ENCODE peak calls at places on chromosomes 5 and 9, in ten cellular contexts. M is activated CD8-positive, alpha-beta T cell treated with anti-CD3 and anti-CD28 coated beads, Interleukin-2, amount 10 ng/mL, durations not matched to agents 7 days and 5 days; V is Right ventricle myocardium superior; K is HS-27A; E is suprapubic skin; Y is memory B cell; B is stimulated activated CD4-positive, alpha-beta T cell treated with anti-CD3 and anti-CD28 coated beads, Interleukin-4, amount 100 ng/mL, for 4 hours; O is fibroblast of the aortic adventitia; A is neural crest cell; W is germinal center. H is an unnamed sample.

GRCh38 chr5:39578887-39579497 is 154.2 kb upstream of the DAB2 start:
- DNase-seq in M (no peak), V (no peak), K (no peak), E (no peak), Y (no peak), B (no peak), O (peak; percentile 72), A (no peak), W (no peak), H (no peak)

GRCh38 chr5:10590226-10591047 is 26.6 kb downstream of the ANKRD33B start:
- DNase-seq in M (no peak), V (no peak), K (no peak), E (no peak), Y (no peak), B (no peak), O (peak; percentile 93), A (peak; percentile 25), W (no peak), H (no peak)

GRCh38 chr5:136998864-136999263 is 500.3 kb downstream of the SPOCK1 start:
- DNase-seq in M (no peak), V (no peak), K (no peak), E (no peak), Y (no peak), B (no peak), O (no peak), A (no peak), W (no peak), H (no peak)

GRCh38 chr5:158858011-158858410 is 241.7 kb downstream of the EBF1 start:
- DNase-seq in M (no peak), V (no peak), K (no peak), E (no peak), Y (no peak), B (no peak), O (no peak), A (no peak), W (no peak), H (no peak)

GRCh38 chr9:18905883-18906649 is 126.9 kb downstream of the SAXO1 start:
- DNase-seq in M (no peak), V (no peak), K (peak; percentile 70), E (no peak), Y (no peak), B (no peak), O (no peak), A (no peak), W (no peak), H (no peak)

GRCh38 chr9:124022201-124023121 is 10.9 kb downstream of the LHX2 start:
- DNase-seq in M (no peak), V (no peak), K (no peak), E (peak; percentile 35), Y (no peak), B (no peak), O (no peak), A (peak; percentile 58), W (no peak), H (no peak)

GRCh38 chr5:180645609-180646204 is 3.7 kb downstream of the FLT4 start:
- DNase-seq in M (no peak), V (no peak), K (no peak), E (no peak), Y (no peak), B (no peak), O (no peak), A (no peak), W (no peak), H (no peak)

GRCh38 chr9:134802201-134802795 is 78.3 kb upstream of the FCN2 start:
- DNase-seq in M (no peak), V (no peak), K (no peak), E (no peak), Y (no peak), B (no peak), O (no peak), A (no peak), W (no peak), H (no peak)

GRCh38 chr5:106940986-106941385 is 729.8 kb downstream of the EFNA5 start:
- DNase-seq in M (no peak), V (no peak), K (no peak), E (no peak), Y (no peak), B (no peak), O (peak; percentile 2), A (no peak), W (no peak), H (no peak)

GRCh38 chr5:71873202-71873601 is 154.1 kb downstream of the CARTPT start:
- DNase-seq in M (no peak), V (no peak), K (no peak), E (no peak), Y (no peak), B (no peak), O (no peak), A (no peak), W (no peak), H (no peak)

GRCh38 chr5:82312373-82312856 is 34.3 kb upstream of the RPS23 start:
- DNase-seq in M (peak; percentile 54), V (peak; percentile 78), K (no peak), E (no peak), Y (no peak), B (peak; percentile 14), O (peak; percentile 92), A (peak; percentile 73), W (peak; percentile 15), H (peak; percentile 13)

H was measured in activated CD4-positive, alpha-beta T cell treated with anti-CD3 and anti-CD28 coated beads for 4 hours.